ENCODE peak calls at places on chromosomes 6 and 20, in four cellular contexts. U is mesendoderm, H is T-helper 9 cell, M is Daoy. R is an unnamed sample.

GRCh38 chr6:35048031-35048613 is 93.0 kb downstream of the TCP11 start:
- DNase-seq in U (peak), H (no peak), M (no peak), R (no peak)

GRCh38 chr6:72861059-72861458 is 239.2 kb downstream of the KCNQ5 start:
- DNase-seq in U (no peak), H (no peak), M (no peak), R (no peak)

GRCh38 chr20:31967830-31968249 is at the start of gene XKR7:
- DNase-seq in U (peak), H (no peak), M (peak), R (no peak)

GRCh38 chr20:52601295-52601971 is 370.7 kb upstream of the TSHZ2 start:
- DNase-seq in U (peak), H (no peak), M (peak), R (no peak)

GRCh38 chr20:25295386-25296093 is 47.7 kb downstream of the PYGB start:
- DNase-seq in U (peak), H (no peak), M (no peak), R (no peak)

GRCh38 chr6:104527761-104528415 is 331.8 kb downstream of the HACE1 start:
- DNase-seq in U (peak), H (no peak), M (peak), R (no peak)

GRCh38 chr6:157558487-157559200 is 177.7 kb downstream of the ZDHHC14 start:
- DNase-seq in U (no peak), H (no peak), M (no peak), R (no peak)

GRCh38 chr6:124792386-124792785 is 169.9 kb upstream of the RNF217 start:
- DNase-seq in U (no peak), H (no peak), M (no peak), R (no peak)

GRCh38 chr20:41365785-41366545 is 653 bp downstream of the EMILIN3 start:
- DNase-seq in U (no peak), H (no peak), M (no peak), R (no peak)

GRCh38 chr6:136788069-136788902 is 4.0 kb downstream of the MAP3K5 start:
- DNase-seq in U (no peak), H (no peak), M (peak), R (no peak)

GRCh38 chr6:31870385-31870921 is 7.8 kb upstream of the NEU1 start:
- DNase-seq in U (no peak), H (no peak), M (no peak), R (no peak)

GRCh38 chr6:117270121-117270959 is 5.0 kb downstream of the VGLL2 start:
- DNase-seq in U (peak), H (no peak), M (peak), R (no peak)

GRCh38 chr6:121533321-121533841 is 97.9 kb downstream of the GJA1 start:
- DNase-seq in U (no peak), H (no peak), M (no peak), R (no peak)

GRCh38 chr6:81614292-81614691 is 138.2 kb downstream of the TENT5A start:
- DNase-seq in U (peak), H (no peak), M (peak), R (no peak)

GRCh38 chr20:56690531-56691175 is 61.5 kb downstream of the TFAP2C start:
- DNase-seq in U (no peak), H (no peak), M (no peak), R (no peak)

GRCh38 chr20:62008643-62009183 is 57.0 kb downstream of the TAF4 start:
- DNase-seq in U (no peak), H (no peak), M (no peak), R (no peak)

GRCh38 chr6:154230390-154230789 is 126.2 kb downstream of the IPCEF1 start:
- DNase-seq in U (no peak), H (no peak), M (no peak), R (no peak)

GRCh38 chr20:48100483-48100882 is 315.2 kb upstream of the SULF2 start:
- DNase-seq in U (no peak), H (no peak), M (no peak), R (no peak)

GRCh38 chr6:41986339-41986738 is 44.7 kb upstream of the CCND3 start:
- DNase-seq in U (no peak), H (no peak), M (no peak), R (no peak)

GRCh38 chr6:144012534-144012933 is 4.5 kb upstream of the PLAGL1 start:
- DNase-seq in U (no peak), H (no peak), M (peak), R (no peak)